ENCODE peak calls at places on chromosomes 4 and X, in six cellular contexts. One of them, this sample, is unnamed. For H4K20me1, the result is how much of the 10 kb centered on the place peaks cover.

GRCh38 chr4:25128671-25129070 is 31.6 kb downstream of the SEPSECS start:
- DNase-seq in PC-3: no peak
- DNase-seq in GM23338: no peak
- DNase-seq in fibroblast of lung: peak
- DNase-seq in H9: no peak
- DNase-seq in astrocyte: peak
- DNase-seq in this sample: no peak

GRCh38 chrX:81336455-81337144 is 134.7 kb downstream of the SH3BGRL start:
- DNase-seq in PC-3: no peak
- DNase-seq in GM23338: no peak
- DNase-seq in fibroblast of lung: peak
- DNase-seq in H9: no peak
- DNase-seq in astrocyte: peak
- DNase-seq in this sample: no peak

GRCh38 chr4:29277381-29277780 is 1442.8 kb upstream of the PCDH7 start:
- DNase-seq in PC-3: peak
- DNase-seq in GM23338: no peak
- DNase-seq in fibroblast of lung: peak
- DNase-seq in H9: no peak
- DNase-seq in astrocyte: peak
- DNase-seq in this sample: no peak

GRCh38 chr4:37528161-37528560 is 158.0 kb downstream of the RELL1 start:
- DNase-seq in PC-3: peak
- DNase-seq in GM23338: peak
- DNase-seq in fibroblast of lung: no peak
- DNase-seq in H9: no peak
- DNase-seq in astrocyte: no peak
- DNase-seq in this sample: no peak

GRCh38 chr4:3256230-3257124 is 7.5 kb downstream of the MSANTD1 start:
- DNase-seq in PC-3: no peak
- DNase-seq in GM23338: no peak
- DNase-seq in fibroblast of lung: no peak
- DNase-seq in H9: peak
- DNase-seq in astrocyte: no peak
- DNase-seq in this sample: no peak

GRCh38 chr4:4974727-4975126 is 44.5 kb downstream of the CYTL1 start:
- DNase-seq in PC-3: no peak
- DNase-seq in GM23338: no peak
- DNase-seq in fibroblast of lung: no peak
- DNase-seq in H9: no peak
- DNase-seq in astrocyte: no peak
- DNase-seq in this sample: no peak

GRCh38 chrX:41733939-41734338 is 10.0 kb downstream of the GPR82 start:
- DNase-seq in PC-3: no peak
- DNase-seq in GM23338: no peak
- DNase-seq in fibroblast of lung: no peak
- DNase-seq in H9: no peak
- DNase-seq in astrocyte: no peak
- DNase-seq in this sample: peak

GRCh38 chr4:77047037-77047436 is 28.8 kb downstream of the CCNI start:
- DNase-seq in PC-3: peak
- DNase-seq in GM23338: peak
- DNase-seq in fibroblast of lung: peak
- DNase-seq in H9: no peak
- DNase-seq in astrocyte: no peak
- DNase-seq in this sample: peak

GRCh38 chr4:188008377-188008776 is 12.8 kb downstream of the ZFP42 start:
- DNase-seq in PC-3: peak
- DNase-seq in GM23338: no peak
- DNase-seq in fibroblast of lung: peak
- DNase-seq in H9: no peak
- DNase-seq in astrocyte: peak
- DNase-seq in this sample: no peak

GRCh38 chrX:31333181-31333831 is 261.5 kb upstream of the FTHL17 start:
- DNase-seq in PC-3: peak
- DNase-seq in GM23338: no peak
- DNase-seq in fibroblast of lung: peak
- DNase-seq in H9: no peak
- DNase-seq in astrocyte: peak
- DNase-seq in this sample: no peak

GRCh38 chr4:73822812-73823480 is 13.5 kb upstream of the CXCL6 start:
- DNase-seq in PC-3: no peak
- DNase-seq in GM23338: no peak
- DNase-seq in fibroblast of lung: no peak
- DNase-seq in H9: no peak
- DNase-seq in astrocyte: no peak
- DNase-seq in this sample: no peak

GRCh38 chrX:18961686-18962085 is 22.2 kb downstream of the PHKA2 start:
- DNase-seq in PC-3: no peak
- DNase-seq in GM23338: no peak
- DNase-seq in fibroblast of lung: peak
- DNase-seq in H9: no peak
- DNase-seq in astrocyte: no peak
- DNase-seq in this sample: no peak

GRCh38 chrX:151695583-151695930 is 299 bp downstream of the PRRG3 start:
- DNase-seq in PC-3: no peak
- DNase-seq in GM23338: no peak
- DNase-seq in fibroblast of lung: no peak
- DNase-seq in H9: no peak
- DNase-seq in astrocyte: no peak
- DNase-seq in this sample: no peak

GRCh38 chr4:3418029-3418762 is 23.6 kb upstream of the HGFAC start:
- DNase-seq in PC-3: peak
- DNase-seq in GM23338: peak
- DNase-seq in fibroblast of lung: no peak
- DNase-seq in H9: no peak
- DNase-seq in astrocyte: no peak
- DNase-seq in this sample: peak

GRCh38 chr4:182206916-182207315 is 36.3 kb upstream of the TENM3 start:
- DNase-seq in PC-3: no peak
- DNase-seq in GM23338: no peak
- DNase-seq in fibroblast of lung: peak
- DNase-seq in H9: no peak
- DNase-seq in astrocyte: no peak
- DNase-seq in this sample: no peak

GRCh38 chr4:85610450-85610849 is 135.5 kb downstream of the ARHGAP24 start:
- DNase-seq in PC-3: no peak
- DNase-seq in GM23338: no peak
- DNase-seq in fibroblast of lung: no peak
- DNase-seq in H9: no peak
- DNase-seq in astrocyte: no peak
- DNase-seq in this sample: no peak

GRCh38 chr4:1480720-1481119 is 74.5 kb upstream of the NKX1-1 start:
- DNase-seq in PC-3: no peak
- DNase-seq in GM23338: no peak
- DNase-seq in fibroblast of lung: no peak
- DNase-seq in H9: no peak
- DNase-seq in astrocyte: no peak
- DNase-seq in this sample: no peak

GRCh38 chrX:134693644-134694043 is 35.4 kb upstream of the PLAC1 start:
- DNase-seq in PC-3: no peak
- DNase-seq in GM23338: no peak
- DNase-seq in fibroblast of lung: no peak
- DNase-seq in H9: no peak
- DNase-seq in astrocyte: no peak
- DNase-seq in this sample: no peak

GRCh38 chrX:134692233-134692632 is 34.0 kb upstream of the PLAC1 start:
- DNase-seq in PC-3: no peak
- DNase-seq in GM23338: peak
- DNase-seq in fibroblast of lung: no peak
- DNase-seq in H9: no peak
- DNase-seq in astrocyte: no peak
- DNase-seq in this sample: no peak

GRCh38 chrX:134688839-134689238 is 30.6 kb upstream of the PLAC1 start:
- DNase-seq in PC-3: peak
- DNase-seq in GM23338: no peak
- DNase-seq in fibroblast of lung: peak
- DNase-seq in H9: no peak
- DNase-seq in astrocyte: peak
- DNase-seq in this sample: no peak

GRCh38 chrX:134692990-134693389 is 34.7 kb upstream of the PLAC1 start:
- DNase-seq in PC-3: peak
- DNase-seq in GM23338: no peak
- DNase-seq in fibroblast of lung: peak
- DNase-seq in H9: no peak
- DNase-seq in astrocyte: peak
- DNase-seq in this sample: no peak

DNA sequence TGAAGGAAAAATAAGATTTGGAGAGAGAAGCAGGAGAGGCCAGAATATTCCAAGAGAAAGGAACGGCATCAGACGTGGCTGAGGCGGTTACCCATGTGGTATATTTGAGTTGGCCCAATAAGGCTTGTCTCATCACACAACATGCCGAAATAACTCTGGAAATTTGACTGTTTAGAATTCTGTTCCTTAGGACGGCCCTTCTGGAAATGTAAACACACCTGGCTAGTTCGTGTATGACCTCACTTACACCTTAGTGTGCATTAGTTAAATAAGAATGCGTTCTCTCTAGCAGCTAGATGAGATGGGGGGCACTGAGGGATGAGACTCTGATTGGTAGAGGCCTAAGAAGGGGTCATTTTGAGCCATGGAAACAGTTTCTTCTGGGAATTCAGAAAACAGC is 33.2 kb upstream of the PLAC1 start:
- DNase-seq in PC-3: no peak
- DNase-seq in GM23338: no peak
- DNase-seq in fibroblast of lung: no peak
- DNase-seq in H9: no peak
- DNase-seq in astrocyte: no peak
- DNase-seq in this sample: no peak
- H2AFZ ChIP-seq in PC-3: no peak
- H2AFZ ChIP-seq in GM23338: no peak
- H2AFZ ChIP-seq in fibroblast of lung: no peak
- H2AFZ ChIP-seq in H9: no peak
- H2AFZ ChIP-seq in astrocyte: no peak
- H2AFZ ChIP-seq in this sample: no peak

GRCh38 chr4:139015948-139016451 is 419 bp downstream of the NOCT start:
- DNase-seq in PC-3: no peak
- DNase-seq in GM23338: peak
- DNase-seq in fibroblast of lung: peak
- DNase-seq in H9: no peak
- DNase-seq in astrocyte: no peak
- DNase-seq in this sample: peak

GRCh38 chr4:139017861-139018260 is 2.3 kb downstream of the NOCT start:
- DNase-seq in PC-3: peak
- DNase-seq in GM23338: no peak
- DNase-seq in fibroblast of lung: peak
- DNase-seq in H9: no peak
- DNase-seq in astrocyte: no peak
- DNase-seq in this sample: no peak

GRCh38 chr4:139020384-139020783 is 4.8 kb downstream of the NOCT start:
- DNase-seq in PC-3: no peak
- DNase-seq in GM23338: peak
- DNase-seq in fibroblast of lung: no peak
- DNase-seq in H9: peak
- DNase-seq in astrocyte: no peak
- DNase-seq in this sample: no peak

GRCh38 chr4:139018501-139018900 is 2.9 kb downstream of the NOCT start:
- DNase-seq in PC-3: no peak
- DNase-seq in GM23338: no peak
- DNase-seq in fibroblast of lung: peak
- DNase-seq in H9: no peak
- DNase-seq in astrocyte: no peak
- DNase-seq in this sample: no peak

DNA sequence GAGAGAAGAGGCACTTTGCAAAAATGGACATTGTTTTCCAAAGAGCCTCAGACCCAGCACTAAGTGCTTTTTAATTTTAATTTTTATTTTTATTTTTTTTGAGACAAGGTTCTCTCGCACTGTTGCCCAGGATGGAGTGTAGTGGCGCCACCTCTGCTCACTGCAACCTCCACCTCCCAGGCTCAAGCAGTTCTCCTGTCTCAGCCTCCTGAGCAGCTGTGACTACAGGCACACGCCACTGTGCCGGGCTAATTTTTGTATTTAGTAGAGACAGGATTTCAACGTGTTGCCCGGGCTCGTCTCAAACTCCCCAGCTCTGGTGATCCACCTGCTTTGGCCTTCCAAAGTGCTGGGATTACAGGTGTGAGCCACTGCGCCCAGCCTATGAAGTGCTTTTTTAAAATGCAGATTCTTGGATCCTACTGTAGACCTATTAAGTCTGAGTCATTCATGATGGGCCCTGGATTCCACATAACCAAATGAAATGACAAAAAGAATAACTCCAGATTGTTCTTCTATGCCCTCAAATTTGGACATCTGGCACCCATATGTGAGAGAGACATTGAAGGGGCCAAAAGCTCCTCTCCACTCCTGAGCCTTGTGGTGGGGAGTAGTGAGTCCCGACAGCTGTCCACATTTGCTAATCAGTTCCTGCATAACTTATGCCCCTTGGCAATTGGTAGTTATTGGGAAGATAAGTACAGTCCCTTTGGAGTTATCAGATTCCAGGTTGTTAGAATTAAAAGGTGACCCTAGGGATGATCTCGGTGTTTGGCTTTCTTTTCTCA is 3.6 kb downstream of the NOCT start:
- DNase-seq in PC-3: no peak
- DNase-seq in GM23338: no peak
- DNase-seq in fibroblast of lung: peak
- DNase-seq in H9: no peak
- DNase-seq in astrocyte: peak
- DNase-seq in this sample: no peak
- H4K20me1 ChIP-seq in PC-3: half or more
- H4K20me1 ChIP-seq in GM23338: under half
- H4K20me1 ChIP-seq in fibroblast of lung: under half
- H4K20me1 ChIP-seq in H9: under half
- H4K20me1 ChIP-seq in astrocyte: half or more
- H4K20me1 ChIP-seq in this sample: under half

DNA sequence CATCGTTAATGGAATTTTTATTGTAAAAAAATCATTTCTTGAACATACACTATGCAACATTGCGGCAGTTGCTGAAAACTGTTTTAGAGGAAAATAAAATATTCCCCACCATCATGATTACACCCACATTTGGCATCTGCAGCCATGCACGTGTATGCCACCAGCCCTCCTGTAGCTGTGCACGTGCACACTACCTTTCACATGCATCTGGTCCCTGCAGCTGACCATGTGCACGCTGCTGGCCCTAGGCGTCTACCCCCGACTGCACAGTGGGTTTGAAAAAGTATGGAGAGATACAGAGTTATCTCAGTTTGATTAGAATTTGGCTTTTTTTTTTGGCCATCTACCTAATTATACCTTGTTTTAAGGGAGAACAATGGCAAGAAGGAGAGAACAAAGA is 569.8 kb upstream of the IGFBP7 start:
- DNase-seq in PC-3: no peak
- DNase-seq in GM23338: no peak
- DNase-seq in fibroblast of lung: no peak
- DNase-seq in H9: no peak
- DNase-seq in astrocyte: no peak
- DNase-seq in this sample: no peak
- H2AFZ ChIP-seq in PC-3: no peak
- H2AFZ ChIP-seq in GM23338: no peak
- H2AFZ ChIP-seq in fibroblast of lung: no peak
- H2AFZ ChIP-seq in H9: no peak
- H2AFZ ChIP-seq in astrocyte: no peak
- H2AFZ ChIP-seq in this sample: no peak

GRCh38 chrX:74284391-74284952 is 19.5 kb upstream of the ZCCHC13 start:
- DNase-seq in PC-3: no peak
- DNase-seq in GM23338: peak
- DNase-seq in fibroblast of lung: no peak
- DNase-seq in H9: no peak
- DNase-seq in astrocyte: no peak
- DNase-seq in this sample: no peak
- H4K20me1 ChIP-seq in PC-3: under half
- H4K20me1 ChIP-seq in GM23338: under half
- H4K20me1 ChIP-seq in fibroblast of lung: under half
- H4K20me1 ChIP-seq in H9: under half
- H4K20me1 ChIP-seq in astrocyte: half or more
- H4K20me1 ChIP-seq in this sample: under half

GRCh38 chrX:67718926-67719325 is 175.1 kb downstream of the AR start:
- DNase-seq in PC-3: no peak
- DNase-seq in GM23338: no peak
- DNase-seq in fibroblast of lung: no peak
- DNase-seq in H9: no peak
- DNase-seq in astrocyte: no peak
- DNase-seq in this sample: no peak
- H2AFZ ChIP-seq in PC-3: no peak
- H2AFZ ChIP-seq in GM23338: no peak
- H2AFZ ChIP-seq in fibroblast of lung: no peak
- H2AFZ ChIP-seq in H9: no peak
- H2AFZ ChIP-seq in astrocyte: no peak
- H2AFZ ChIP-seq in this sample: no peak